ENCODE peak calls at places on chromosomes 16 and 17, in ten cellular contexts. G, Q, P, T, Y, N, E, B, V and F are unnamed samples.

GRCh38 chr17:17063546-17064122 is 21.4 kb downstream of the MPRIP start:
- DNase-seq in N (peak), T (no peak), E (no peak), V (no peak), B (peak), G (peak), Y (peak), P (no peak), Q (peak), F (peak)

GRCh38 chr16:73025506-73026131 is 22.3 kb downstream of the ZFHX3 start:
- DNase-seq in Y (no peak), P (no peak), G (no peak), Q (peak), E (no peak), V (no peak), B (no peak), T (peak), N (no peak), F (peak)

GRCh38 chr17:15112881-15113617 is 152.1 kb downstream of the PMP22 start:
- DNase-seq in N (no peak), B (no peak), P (no peak), T (no peak), G (no peak), Q (no peak), Y (no peak), E (no peak), V (no peak), F (no peak)

GRCh38 chr16:11585460-11586374 is 1.0 kb downstream of the LITAF start:
- DNase-seq in E (no peak), G (peak), Y (no peak), B (peak), V (peak), P (peak), N (peak), T (peak), Q (no peak), F (peak)

GRCh38 chr16:30998852-30999761 is 11.3 kb downstream of the STX1B start:
- DNase-seq in G (no peak), B (no peak), P (no peak), V (peak), N (no peak), Y (no peak), Q (no peak), T (no peak), E (no peak), F (no peak)

GRCh38 chr16:66905633-66906539 is 12.8 kb downstream of the CDH16 start:
- DNase-seq in Q (no peak), Y (no peak), V (peak), N (peak), P (no peak), T (peak), E (peak), G (peak), B (no peak), F (no peak)

GRCh38 chr16:81796585-81797346 is 17.7 kb downstream of the PLCG2 start:
- DNase-seq in G (no peak), B (no peak), N (no peak), V (no peak), Y (no peak), Q (no peak), T (no peak), P (no peak), E (no peak), F (no peak)

GRCh38 chr16:11390573-11391495 is 45.6 kb downstream of the RMI2 start:
- DNase-seq in T (peak), N (no peak), Q (peak), Y (no peak), B (no peak), V (no peak), G (no peak), E (no peak), P (no peak), F (peak)

GRCh38 chr17:66944365-66945203 is 19.9 kb upstream of the CACNG4 start:
- DNase-seq in V (no peak), Y (no peak), G (no peak), T (peak), Q (no peak), N (no peak), E (no peak), B (no peak), P (no peak), F (no peak)

GRCh38 chr16:64983983-64984382 is 137.9 kb downstream of the CDH11 start:
- DNase-seq in V (peak), P (peak), E (peak), N (no peak), Q (no peak), G (no peak), B (peak), Y (peak), T (peak), F (no peak)

GRCh38 chr16:30428055-30428454 is 1.8 kb downstream of the DCTPP1 start:
- DNase-seq in P (no peak), G (no peak), V (no peak), Y (no peak), N (no peak), Q (no peak), T (no peak), E (no peak), B (no peak), F (no peak)

GRCh38 chr17:40986920-40987319 is 2.8 kb upstream of the KRT40 start:
- DNase-seq in T (no peak), G (no peak), N (no peak), E (no peak), V (no peak), P (no peak), Y (no peak), B (no peak), Q (no peak), F (no peak)

GRCh38 chr16:14491831-14492529 is 138.1 kb downstream of the PARN start:
- DNase-seq in T (no peak), V (no peak), G (no peak), Q (no peak), N (no peak), B (no peak), E (no peak), P (no peak), Y (no peak), F (no peak)

GRCh38 chr16:2328428-2328827 is 12.1 kb downstream of the ABCA3 start:
- DNase-seq in Q (no peak), B (no peak), N (no peak), V (no peak), T (no peak), P (no peak), G (no peak), Y (no peak), E (no peak), F (peak)

GRCh38 chr16:75486014-75486404 is 9.2 kb downstream of the CHST6 start:
- DNase-seq in N (peak), Y (no peak), P (no peak), G (no peak), V (no peak), Q (no peak), E (no peak), T (no peak), B (no peak), F (no peak)

GRCh38 chr16:89044394-89045180 is 49.1 kb upstream of the ACSF3 start:
- DNase-seq in B (no peak), N (no peak), P (no peak), T (peak), Y (no peak), G (no peak), E (no peak), V (no peak), Q (peak), F (no peak)

GRCh38 chr17:21351366-21352065 is 24.6 kb upstream of the KCNJ12 start:
- DNase-seq in G (no peak), E (no peak), B (no peak), Q (peak), V (no peak), Y (no peak), P (no peak), N (peak), T (no peak), F (no peak)

GRCh38 chr17:10674696-10675095 is 17.6 kb upstream of the MYH3 start:
- DNase-seq in G (no peak), Y (no peak), N (no peak), Q (no peak), B (no peak), P (no peak), V (no peak), E (no peak), T (no peak), F (no peak)

GRCh38 chr17:82657926-82658325 is 9.7 kb upstream of the WDR45B start:
- DNase-seq in E (no peak), Q (no peak), P (no peak), T (no peak), V (no peak), G (no peak), B (no peak), Y (no peak), N (no peak), F (no peak)

GRCh38 chr17:68491381-68491849 is 20.8 kb upstream of the PRKAR1A start:
- DNase-seq in P (no peak), Y (no peak), E (no peak), N (peak), B (no peak), T (no peak), Q (peak), G (no peak), V (no peak), F (no peak)

GRCh38 chr17:49708515-49709161 is 874 bp upstream of the SLC35B1 start:
- DNase-seq in N (no peak), V (no peak), Y (no peak), G (no peak), P (no peak), Q (no peak), E (peak), B (no peak), T (no peak), F (no peak)

DNA sequence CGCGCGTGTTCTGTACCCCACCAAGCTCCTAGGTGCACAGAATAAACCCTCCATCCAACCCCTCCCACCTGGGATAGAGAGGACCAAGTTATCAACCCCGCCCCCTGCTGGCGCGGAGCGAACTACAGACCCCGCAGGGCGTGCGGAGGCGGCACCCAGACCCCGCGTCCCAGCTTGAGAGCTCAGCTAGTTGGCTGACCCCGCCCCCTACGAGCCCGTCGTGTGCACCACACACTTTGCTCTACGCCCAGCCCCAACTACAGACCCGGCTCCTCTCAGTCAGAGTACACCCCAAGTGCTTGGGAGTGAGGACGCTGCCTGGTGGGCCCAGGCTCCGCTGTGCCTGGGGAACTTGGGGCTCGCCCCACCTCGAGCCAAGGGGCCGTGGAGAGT is 1.5 kb downstream of the GRIN2A start:
- DNase-seq in V (peak), P (peak), G (no peak), E (peak), T (peak), N (no peak), Y (no peak), Q (no peak), B (peak), F (no peak)
- TF ChIP-seq EP300 in V (no peak), P (no peak), G (no peak), E (no peak), T (no peak), N (no peak), Y (no peak), Q (no peak), B (no peak), F (no peak)

GRCh38 chr17:3890082-3890892 is 2.6 kb downstream of the CAMKK1 start:
- DNase-seq in Y (peak), Q (peak), G (peak), B (peak), N (peak), T (peak), E (peak), P (peak), V (no peak), F (peak)
- TF ChIP-seq EP300 in Y (no peak), Q (peak), G (no peak), B (peak), N (no peak), T (no peak), E (no peak), P (no peak), V (no peak), F (no peak)

GRCh38 chr17:77322534-77323412 is 182.0 kb downstream of the SEC14L1 start:
- DNase-seq in T (peak), G (peak), P (peak), V (peak), Q (peak), N (peak), E (peak), B (peak), Y (peak), F (peak)
- TF ChIP-seq EP300 in T (peak), G (no peak), P (peak), V (no peak), Q (peak), N (no peak), E (peak), B (peak), Y (no peak), F (no peak)

GRCh38 chr17:64706224-64707076 is 44.3 kb upstream of the SMURF2 start:
- DNase-seq in N (peak), V (peak), B (peak), Y (no peak), E (no peak), P (no peak), Q (no peak), T (no peak), G (no peak), F (no peak)
- TF ChIP-seq EP300 in N (peak), V (no peak), B (no peak), Y (no peak), E (no peak), P (no peak), Q (no peak), T (no peak), G (no peak), F (no peak)

DNA sequence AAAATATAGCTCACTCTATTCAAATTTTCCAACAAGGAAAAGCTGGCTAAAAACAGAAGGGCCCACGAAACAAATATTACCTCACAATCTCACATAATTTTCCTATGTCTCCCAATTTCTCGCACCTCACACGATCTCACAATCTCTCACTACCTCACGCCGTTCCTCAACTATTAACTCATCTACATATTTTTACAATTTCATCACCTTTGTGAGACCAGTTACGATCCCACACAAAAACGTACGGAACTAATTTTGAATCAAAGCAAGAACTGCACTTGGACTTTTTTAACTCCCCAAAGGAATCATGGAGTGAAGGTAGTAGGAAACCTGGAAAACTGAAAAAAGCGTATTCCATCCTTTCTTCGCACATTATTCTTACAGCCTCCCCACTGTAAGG is 1.1 kb downstream of the CBX1 start:
- DNase-seq in Y (no peak), P (no peak), B (no peak), V (no peak), N (no peak), G (no peak), Q (peak), E (no peak), T (no peak), F (no peak)
- TF ChIP-seq EP300 in Y (no peak), P (no peak), B (no peak), V (no peak), N (no peak), G (no peak), Q (no peak), E (no peak), T (no peak), F (no peak)

DNA sequence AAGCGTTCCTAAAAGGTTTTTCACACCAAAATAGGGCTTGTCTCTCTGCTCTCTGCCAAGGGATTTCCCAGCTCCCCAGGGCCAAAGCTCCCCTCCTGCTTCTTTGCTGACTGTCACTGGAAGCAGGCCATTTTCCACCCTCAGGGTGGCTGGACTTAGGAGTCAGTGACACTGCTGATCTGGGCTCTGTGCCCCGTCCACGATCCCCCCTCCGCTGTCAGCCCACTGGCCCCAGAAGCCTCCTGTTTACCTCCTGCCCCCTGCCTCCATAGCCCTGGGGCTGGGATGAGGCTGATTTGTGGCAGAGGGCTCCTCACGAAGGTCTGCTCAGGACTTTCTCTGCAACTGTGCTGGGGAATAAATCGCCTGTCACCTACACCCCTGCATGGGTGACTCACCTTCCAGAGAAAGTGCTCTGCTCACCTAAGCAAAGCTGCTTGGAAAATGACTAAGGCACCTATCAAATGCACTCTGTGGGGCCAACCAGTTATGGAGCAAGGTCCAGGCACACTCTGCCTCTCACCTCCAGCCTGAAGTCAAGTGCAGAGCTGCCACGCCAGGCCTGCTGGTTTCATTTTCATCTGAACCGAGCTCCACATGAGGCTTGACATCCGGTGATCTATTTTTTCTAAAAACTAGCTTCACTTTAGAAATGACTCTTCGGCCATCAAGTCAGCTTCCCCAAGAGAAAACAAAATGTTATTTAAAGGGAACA is 4.9 kb downstream of the MAP3K14 start:
- DNase-seq in V (peak), N (peak), P (no peak), E (no peak), Y (no peak), Q (peak), B (peak), G (peak), T (peak), F (no peak)
- TF ChIP-seq EP300 in V (peak), N (no peak), P (no peak), E (no peak), Y (no peak), Q (no peak), B (no peak), G (no peak), T (peak), F (no peak)